ENCODE peak calls at places on chromosomes 7 and 10, in seven cellular contexts. E is HEK293T; P is GM19239; D is NCI-H1930; V is KBM-7; C is small intestine; L is activated CD4-positive, alpha-beta T cell treated with anti-CD3 and anti-CD28 coated beads for 48 hours. Z is an unnamed sample.

GRCh38 chr10:74977913-74978847 is 133.3 kb upstream of the SAMD8 start:
- DNase-seq in L (peak), P (peak), C (no peak), D (no peak), V (peak), E (no peak), Z (no peak)

GRCh38 chr7:665751-666453 is 60.6 kb upstream of the DNAAF5 start:
- DNase-seq in P (no peak), V (no peak), E (no peak), L (no peak), C (no peak), D (no peak), Z (no peak)

GRCh38 chr10:73534857-73535256 is 39.0 kb upstream of the PPP3CB start:
- DNase-seq in L (no peak), P (no peak), V (no peak), C (no peak), E (no peak), D (no peak), Z (no peak)

GRCh38 chr10:65675236-65675635 is 1250.6 kb upstream of the LRRTM3 start:
- DNase-seq in V (no peak), C (peak), P (no peak), D (no peak), L (no peak), E (no peak), Z (peak)

GRCh38 chr10:114822771-114823463 is 1.3 kb downstream of the FHIP2A start:
- DNase-seq in L (no peak), E (no peak), P (no peak), D (no peak), C (peak), V (no peak), Z (peak)

GRCh38 chr10:102744374-102745051 is 765 bp downstream of the WBP1L start:
- DNase-seq in E (no peak), D (no peak), P (no peak), V (peak), L (peak), C (peak), Z (peak)

GRCh38 chr7:81150951-81151361 is 232.1 kb upstream of the SEMA3C start:
- DNase-seq in L (no peak), C (no peak), V (no peak), P (no peak), E (no peak), D (no peak), Z (no peak)

GRCh38 chr7:94375713-94376112 is 19.0 kb upstream of the COL1A2 start:
- DNase-seq in E (no peak), C (no peak), V (no peak), L (no peak), P (no peak), D (no peak), Z (peak)

GRCh38 chr7:80499350-80499955 is 12.4 kb downstream of the GNAT3 start:
- DNase-seq in E (no peak), D (no peak), L (no peak), P (no peak), C (peak), V (no peak), Z (peak)

GRCh38 chr7:14125998-14126397 is 136.5 kb upstream of the ETV1 start:
- DNase-seq in E (no peak), P (no peak), L (no peak), D (no peak), C (no peak), V (no peak), Z (no peak)